ENCODE peak calls at places on chromosomes 13 and 19, in five cellular contexts. One of them, this sample, is unnamed.

GRCh38 chr13:32585625-32586021 is 629 bp upstream of the PDS5B start:
- DNase-seq in foreskin fibroblast: no peak
- DNase-seq in IMR-90: no peak
- DNase-seq in dorsolateral prefrontal cortex: no peak
- DNase-seq in transverse colon: no peak
- DNase-seq in this sample: no peak

GRCh38 chr19:9431475-9431874 is 3.9 kb downstream of the ZNF266 start:
- DNase-seq in foreskin fibroblast: no peak
- DNase-seq in dorsolateral prefrontal cortex: no peak
- DNase-seq in IMR-90: peak
- DNase-seq in transverse colon: no peak
- DNase-seq in this sample: no peak

GRCh38 chr19:48784527-48784926 is 26.3 kb downstream of the BCAT2 start:
- DNase-seq in foreskin fibroblast: no peak
- DNase-seq in IMR-90: no peak
- DNase-seq in transverse colon: no peak
- DNase-seq in dorsolateral prefrontal cortex: no peak
- DNase-seq in this sample: peak

GRCh38 chr13:50840327-50840726 is 3.2 kb downstream of the DLEU7 start:
- DNase-seq in transverse colon: no peak
- DNase-seq in IMR-90: no peak
- DNase-seq in foreskin fibroblast: no peak
- DNase-seq in dorsolateral prefrontal cortex: no peak
- DNase-seq in this sample: no peak

GRCh38 chr19:5115771-5116202 is 146.9 kb downstream of the KDM4B start:
- DNase-seq in dorsolateral prefrontal cortex: no peak
- DNase-seq in transverse colon: no peak
- DNase-seq in foreskin fibroblast: no peak
- DNase-seq in IMR-90: peak
- DNase-seq in this sample: peak

GRCh38 chr19:10517361-10517759 is at the start of gene S1PR5:
- DNase-seq in IMR-90: no peak
- DNase-seq in transverse colon: no peak
- DNase-seq in dorsolateral prefrontal cortex: peak
- DNase-seq in foreskin fibroblast: no peak
- DNase-seq in this sample: no peak

GRCh38 chr13:23069571-23069970 is 111.2 kb upstream of the SGCG start:
- DNase-seq in IMR-90: peak
- DNase-seq in dorsolateral prefrontal cortex: no peak
- DNase-seq in foreskin fibroblast: peak
- DNase-seq in transverse colon: no peak
- DNase-seq in this sample: peak

GRCh38 chr13:100440756-100441421 is 147.7 kb downstream of the GGACT start:
- DNase-seq in transverse colon: no peak
- DNase-seq in dorsolateral prefrontal cortex: no peak
- DNase-seq in IMR-90: peak
- DNase-seq in foreskin fibroblast: peak
- DNase-seq in this sample: peak

GRCh38 chr13:33644607-33645543 is 173.1 kb upstream of the RFC3 start:
- DNase-seq in IMR-90: peak
- DNase-seq in transverse colon: no peak
- DNase-seq in dorsolateral prefrontal cortex: no peak
- DNase-seq in foreskin fibroblast: no peak
- DNase-seq in this sample: peak

GRCh38 chr19:37551123-37551993 is 43.2 kb downstream of the ZNF571 start:
- DNase-seq in dorsolateral prefrontal cortex: no peak
- DNase-seq in IMR-90: peak
- DNase-seq in transverse colon: peak
- DNase-seq in foreskin fibroblast: peak
- DNase-seq in this sample: peak

GRCh38 chr13:34897220-34897619 is 44.9 kb upstream of the NBEA start:
- DNase-seq in foreskin fibroblast: no peak
- DNase-seq in transverse colon: no peak
- DNase-seq in IMR-90: no peak
- DNase-seq in dorsolateral prefrontal cortex: no peak
- DNase-seq in this sample: no peak

GRCh38 chr19:33998302-33998701 is 174.0 kb upstream of the LSM14A start:
- DNase-seq in dorsolateral prefrontal cortex: no peak
- DNase-seq in IMR-90: no peak
- DNase-seq in foreskin fibroblast: no peak
- DNase-seq in transverse colon: no peak
- DNase-seq in this sample: no peak

GRCh38 chr19:1854032-1854541 is 5.8 kb upstream of the REXO1 start:
- DNase-seq in foreskin fibroblast: no peak
- DNase-seq in dorsolateral prefrontal cortex: no peak
- DNase-seq in transverse colon: no peak
- DNase-seq in IMR-90: no peak
- DNase-seq in this sample: no peak

GRCh38 chr19:19185853-19186728 is 5.9 kb downstream of the BORCS8 start:
- DNase-seq in foreskin fibroblast: peak
- DNase-seq in IMR-90: peak
- DNase-seq in transverse colon: peak
- DNase-seq in dorsolateral prefrontal cortex: no peak
- DNase-seq in this sample: peak

GRCh38 chr13:21557995-21558394 is 46.0 kb downstream of the MICU2 start:
- DNase-seq in dorsolateral prefrontal cortex: no peak
- DNase-seq in IMR-90: no peak
- DNase-seq in transverse colon: no peak
- DNase-seq in foreskin fibroblast: no peak
- DNase-seq in this sample: no peak

GRCh38 chr19:23762884-23763711 is 4.4 kb upstream of the ZNF681 start:
- DNase-seq in IMR-90: peak
- DNase-seq in transverse colon: peak
- DNase-seq in foreskin fibroblast: no peak
- DNase-seq in dorsolateral prefrontal cortex: peak
- DNase-seq in this sample: peak

GRCh38 chr13:47705185-47705584 is 295.9 kb downstream of the SUCLA2 start:
- DNase-seq in foreskin fibroblast: no peak
- DNase-seq in transverse colon: no peak
- DNase-seq in IMR-90: no peak
- DNase-seq in dorsolateral prefrontal cortex: no peak
- DNase-seq in this sample: no peak

GRCh38 chr13:113897161-113897560 is 33.3 kb upstream of the GAS6 start:
- DNase-seq in transverse colon: no peak
- DNase-seq in foreskin fibroblast: peak
- DNase-seq in dorsolateral prefrontal cortex: no peak
- DNase-seq in IMR-90: peak
- DNase-seq in this sample: peak

GRCh38 chr19:55406869-55407624 is 541 bp downstream of the UBE2S start:
- DNase-seq in IMR-90: no peak
- DNase-seq in transverse colon: peak
- DNase-seq in dorsolateral prefrontal cortex: no peak
- DNase-seq in foreskin fibroblast: no peak
- DNase-seq in this sample: peak

GRCh38 chr19:3057275-3057714 is 5.0 kb downstream of the TLE5 start:
- DNase-seq in foreskin fibroblast: no peak
- DNase-seq in dorsolateral prefrontal cortex: peak
- DNase-seq in transverse colon: peak
- DNase-seq in IMR-90: no peak
- DNase-seq in this sample: peak

GRCh38 chr13:109326601-109327000 is 459.8 kb downstream of the IRS2 start:
- DNase-seq in dorsolateral prefrontal cortex: no peak
- DNase-seq in transverse colon: no peak
- DNase-seq in foreskin fibroblast: no peak
- DNase-seq in IMR-90: no peak
- DNase-seq in this sample: no peak

GRCh38 chr13:107977175-107977574 is 238.2 kb downstream of the LIG4 start:
- DNase-seq in dorsolateral prefrontal cortex: no peak
- DNase-seq in foreskin fibroblast: no peak
- DNase-seq in transverse colon: no peak
- DNase-seq in IMR-90: no peak
- DNase-seq in this sample: no peak

GRCh38 chr19:41431426-41432386 is 4.5 kb upstream of the B3GNT8 start:
- DNase-seq in IMR-90: peak
- DNase-seq in transverse colon: no peak
- DNase-seq in dorsolateral prefrontal cortex: no peak
- DNase-seq in foreskin fibroblast: peak
- DNase-seq in this sample: peak

GRCh38 chr19:10193666-10194499 is 870 bp downstream of the DNMT1 start:
- DNase-seq in foreskin fibroblast: peak
- DNase-seq in IMR-90: peak
- DNase-seq in transverse colon: peak
- DNase-seq in dorsolateral prefrontal cortex: no peak
- DNase-seq in this sample: peak

GRCh38 chr13:96700657-96701056 is 293.6 kb downstream of the OXGR1 start:
- DNase-seq in IMR-90: no peak
- DNase-seq in transverse colon: no peak
- DNase-seq in foreskin fibroblast: no peak
- DNase-seq in dorsolateral prefrontal cortex: no peak
- DNase-seq in this sample: peak

GRCh38 chr13:76790519-76791289 is 95.5 kb downstream of the KCTD12 start:
- DNase-seq in transverse colon: no peak
- DNase-seq in foreskin fibroblast: no peak
- DNase-seq in dorsolateral prefrontal cortex: no peak
- DNase-seq in IMR-90: no peak
- DNase-seq in this sample: peak

GRCh38 chr19:49497047-49497789 is 984 bp downstream of the RPS11 start:
- DNase-seq in dorsolateral prefrontal cortex: peak
- DNase-seq in IMR-90: peak
- DNase-seq in transverse colon: peak
- DNase-seq in foreskin fibroblast: peak
- DNase-seq in this sample: peak

GRCh38 chr19:397941-398706 is 10.8 kb downstream of the C2CD4C start:
- DNase-seq in foreskin fibroblast: no peak
- DNase-seq in transverse colon: no peak
- DNase-seq in dorsolateral prefrontal cortex: no peak
- DNase-seq in IMR-90: no peak
- DNase-seq in this sample: no peak

GRCh38 chr13:23321534-23322241 is 111.8 kb downstream of the SACS start:
- DNase-seq in transverse colon: peak
- DNase-seq in IMR-90: peak
- DNase-seq in dorsolateral prefrontal cortex: peak
- DNase-seq in foreskin fibroblast: peak
- DNase-seq in this sample: peak

GRCh38 chr13:113848431-113849260 is 15.2 kb downstream of the GAS6 start:
- DNase-seq in foreskin fibroblast: no peak
- DNase-seq in IMR-90: no peak
- DNase-seq in dorsolateral prefrontal cortex: no peak
- DNase-seq in transverse colon: peak
- DNase-seq in this sample: no peak

GRCh38 chr19:888615-889385 is 4.2 kb downstream of the MED16 start:
- DNase-seq in foreskin fibroblast: no peak
- DNase-seq in transverse colon: no peak
- DNase-seq in IMR-90: no peak
- DNase-seq in dorsolateral prefrontal cortex: no peak
- DNase-seq in this sample: no peak

GRCh38 chr19:54792814-54793213 is 10.6 kb upstream of the KIR2DL4 start:
- DNase-seq in IMR-90: no peak
- DNase-seq in foreskin fibroblast: no peak
- DNase-seq in dorsolateral prefrontal cortex: no peak
- DNase-seq in transverse colon: no peak
- DNase-seq in this sample: no peak

GRCh38 chr13:24274452-24274971 is 34.9 kb upstream of the C1QTNF9 start:
- DNase-seq in dorsolateral prefrontal cortex: no peak
- DNase-seq in transverse colon: peak
- DNase-seq in foreskin fibroblast: no peak
- DNase-seq in IMR-90: peak
- DNase-seq in this sample: no peak

GRCh38 chr19:47573076-47574026 is at the start of gene ZNF541:
- DNase-seq in dorsolateral prefrontal cortex: peak
- DNase-seq in foreskin fibroblast: peak
- DNase-seq in IMR-90: peak
- DNase-seq in transverse colon: peak
- DNase-seq in this sample: peak
- H3K4me3 ChIP-seq in dorsolateral prefrontal cortex: peak
- H3K4me3 ChIP-seq in foreskin fibroblast: peak
- H3K4me3 ChIP-seq in IMR-90: peak
- H3K4me3 ChIP-seq in transverse colon: peak
- H3K4me3 ChIP-seq in this sample: peak

DNA sequence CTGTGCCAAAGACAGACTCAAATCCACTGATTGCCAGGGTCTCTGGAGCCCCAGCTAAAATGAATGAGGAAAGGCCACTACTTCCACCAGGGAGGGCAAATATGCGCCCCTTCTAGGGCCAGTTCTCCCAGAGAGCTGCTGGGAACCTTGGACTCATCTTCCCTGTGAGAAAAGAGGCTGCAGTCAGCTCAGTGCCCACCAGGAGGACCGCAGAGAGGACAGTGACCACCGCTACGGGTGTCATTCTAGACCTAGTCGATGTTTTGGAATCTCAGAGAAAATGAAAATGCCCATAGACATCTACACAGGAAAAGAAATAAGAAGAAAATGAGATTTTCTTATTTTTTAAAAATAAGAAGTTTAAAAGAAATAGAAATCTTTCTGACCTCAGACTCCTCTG is 235.1 kb downstream of the UQCRFS1 start:
- DNase-seq in IMR-90: no peak
- DNase-seq in dorsolateral prefrontal cortex: no peak
- DNase-seq in transverse colon: no peak
- DNase-seq in foreskin fibroblast: no peak
- DNase-seq in this sample: no peak
- TF ChIP-seq CTCF in IMR-90: no peak
- TF ChIP-seq CTCF in dorsolateral prefrontal cortex: no peak
- TF ChIP-seq CTCF in transverse colon: no peak
- TF ChIP-seq CTCF in foreskin fibroblast: peak
- TF ChIP-seq CTCF in this sample: peak

GRCh38 chr13:29935309-29935981 is 85.0 kb upstream of the UBL3 start:
- DNase-seq in transverse colon: peak
- DNase-seq in foreskin fibroblast: no peak
- DNase-seq in IMR-90: no peak
- DNase-seq in dorsolateral prefrontal cortex: peak
- DNase-seq in this sample: no peak
- H3K4me3 ChIP-seq in transverse colon: peak
- H3K4me3 ChIP-seq in foreskin fibroblast: no peak
- H3K4me3 ChIP-seq in IMR-90: no peak
- H3K4me3 ChIP-seq in dorsolateral prefrontal cortex: no peak
- H3K4me3 ChIP-seq in this sample: no peak

GRCh38 chr13:44735806-44736205 is 159.7 kb upstream of the TSC22D1 start:
- DNase-seq in foreskin fibroblast: no peak
- DNase-seq in transverse colon: no peak
- DNase-seq in IMR-90: no peak
- DNase-seq in dorsolateral prefrontal cortex: no peak
- DNase-seq in this sample: no peak

GRCh38 chr13:44738463-44738862 is 162.3 kb upstream of the TSC22D1 start:
- DNase-seq in dorsolateral prefrontal cortex: no peak
- DNase-seq in foreskin fibroblast: no peak
- DNase-seq in IMR-90: no peak
- DNase-seq in transverse colon: no peak
- DNase-seq in this sample: no peak

GRCh38 chr13:44739539-44739938 is 163.4 kb upstream of the TSC22D1 start:
- DNase-seq in foreskin fibroblast: peak
- DNase-seq in transverse colon: no peak
- DNase-seq in dorsolateral prefrontal cortex: no peak
- DNase-seq in IMR-90: peak
- DNase-seq in this sample: no peak

GRCh38 chr13:44734204-44734707 is 158.1 kb upstream of the TSC22D1 start:
- DNase-seq in IMR-90: peak
- DNase-seq in dorsolateral prefrontal cortex: no peak
- DNase-seq in foreskin fibroblast: peak
- DNase-seq in transverse colon: no peak
- DNase-seq in this sample: peak

GRCh38 chr13:44739120-44739519 is 163.0 kb upstream of the TSC22D1 start:
- DNase-seq in dorsolateral prefrontal cortex: no peak
- DNase-seq in IMR-90: no peak
- DNase-seq in foreskin fibroblast: no peak
- DNase-seq in transverse colon: no peak
- DNase-seq in this sample: no peak
- TF ChIP-seq CTCF in dorsolateral prefrontal cortex: no peak
- TF ChIP-seq CTCF in IMR-90: no peak
- TF ChIP-seq CTCF in foreskin fibroblast: no peak
- TF ChIP-seq CTCF in transverse colon: no peak
- TF ChIP-seq CTCF in this sample: peak